ENCODE peak calls at places on chromosome 9, in nine cellular contexts. Q, O, P, H, U, E, Z, M and R are unnamed samples. For H3K4me1 and H3K36me3, the result is how much of the 10 kb centered on the place peaks cover.

GRCh38 chr9:93134740-93135444 is 841 bp upstream of the NINJ1 start:
- DNase-seq in H (no peak), E (no peak), Z (no peak), Q (no peak), M (peak), O (peak), U (no peak), P (no peak), R (no peak)

GRCh38 chr9:129918296-129918950 is 83.2 kb downstream of the USP20 start:
- DNase-seq in Z (no peak), P (no peak), Q (no peak), U (no peak), E (no peak), M (no peak), H (no peak), O (no peak), R (no peak)

GRCh38 chr9:69180670-69181069 is 6.6 kb downstream of the TJP2 start:
- DNase-seq in P (no peak), Z (peak), Q (peak), U (no peak), M (no peak), O (no peak), E (peak), H (peak), R (peak)

GRCh38 chr9:98523231-98523901 is 185.4 kb downstream of the GABBR2 start:
- DNase-seq in Q (peak), E (no peak), Z (no peak), O (no peak), H (no peak), M (no peak), P (no peak), U (no peak), R (no peak)

GRCh38 chr9:106403081-106403480 is 459.9 kb upstream of the ZNF462 start:
- DNase-seq in U (no peak), H (no peak), P (no peak), O (no peak), E (no peak), Q (peak), Z (no peak), M (no peak), R (no peak)

GRCh38 chr9:125992557-125992956 is 245.4 kb downstream of the PBX3 start:
- DNase-seq in Q (no peak), M (peak), E (peak), Z (no peak), H (no peak), P (no peak), O (peak), U (peak), R (no peak)

GRCh38 chr9:37929441-37929895 is 25.5 kb upstream of the SLC25A51 start:
- DNase-seq in P (no peak), U (peak), Q (no peak), M (no peak), E (no peak), Z (no peak), O (no peak), H (no peak), R (no peak)

GRCh38 chr9:129319076-129319937 is 141.2 kb upstream of the IER5L start:
- DNase-seq in Z (peak), H (peak), U (no peak), M (peak), O (peak), E (no peak), Q (no peak), P (no peak), R (no peak)

GRCh38 chr9:72013188-72013877 is 47.1 kb downstream of the C9orf57 start:
- DNase-seq in M (no peak), O (no peak), Q (no peak), P (peak), U (no peak), E (no peak), H (no peak), Z (no peak), R (no peak)

GRCh38 chr9:131839281-131840084 is 99.6 kb upstream of the RAPGEF1 start:
- DNase-seq in H (no peak), Z (no peak), U (no peak), O (no peak), Q (no peak), E (no peak), P (no peak), M (peak), R (peak)

GRCh38 chr9:129131300-129132145 is 20.3 kb downstream of the PTPA start:
- DNase-seq in M (peak), O (peak), Q (peak), E (peak), P (peak), Z (peak), H (peak), U (peak), R (peak)

DNA sequence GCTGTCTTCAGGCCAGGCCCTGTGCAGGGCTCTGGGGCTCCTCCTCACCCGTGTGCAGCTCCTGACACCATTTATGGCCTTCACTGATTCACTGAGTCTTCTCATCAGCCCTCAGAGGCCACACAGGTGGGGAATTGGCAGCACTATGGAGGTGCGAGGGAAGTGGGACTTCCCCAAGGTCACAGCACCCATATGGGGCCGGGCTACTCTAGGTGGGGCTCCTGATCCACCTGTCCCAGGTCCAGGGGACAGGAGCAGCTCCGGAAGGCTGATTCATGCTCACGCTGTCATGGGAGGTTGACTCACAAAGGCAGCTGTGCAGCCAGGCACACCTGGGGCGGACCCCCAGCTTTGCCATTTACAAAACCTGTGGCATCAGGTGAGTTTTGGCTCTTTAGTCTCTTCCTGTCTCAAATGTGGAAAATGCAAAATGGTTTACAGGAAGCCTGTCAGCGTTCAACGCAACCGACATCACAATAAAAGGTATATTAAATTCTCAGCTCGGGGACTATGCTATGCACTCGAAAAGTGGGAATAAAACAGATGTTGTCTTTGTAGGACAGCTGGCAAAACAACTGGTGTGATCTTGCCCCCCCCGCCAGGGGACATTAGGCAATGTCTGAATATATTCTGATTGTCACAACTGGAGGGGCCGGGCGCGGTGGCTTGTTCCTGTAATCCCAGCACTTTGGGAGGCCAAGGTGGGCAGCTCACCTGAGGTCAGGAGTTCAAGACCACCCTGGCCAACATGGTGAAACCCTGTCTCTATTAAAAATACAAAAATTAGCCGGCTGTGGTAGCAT is 15.0 kb downstream of the NAIF1 start:
- DNase-seq in P (no peak), Q (peak), Z (peak), M (no peak), U (no peak), E (no peak), O (no peak), H (peak), R (no peak)
- H3K4me1 ChIP-seq in P (under half), Q (under half), Z (under half), M (under half), U (under half), E (under half), O (under half), H (under half), R (under half)

GRCh38 chr9:23483566-23483965 is 342.5 kb downstream of the ELAVL2 start:
- DNase-seq in Z (no peak), M (no peak), E (no peak), H (no peak), P (no peak), O (no peak), Q (no peak), U (no peak), R (no peak)
- H3K4me3 ChIP-seq in Z (no peak), M (no peak), E (no peak), H (no peak), P (no peak), O (no peak), Q (no peak), U (no peak), R (no peak)

GRCh38 chr9:35401011-35401410 is 88.9 kb upstream of the RUSC2 start:
- DNase-seq in M (no peak), Q (no peak), O (no peak), H (no peak), E (no peak), U (no peak), P (no peak), Z (no peak), R (no peak)
- H3K36me3 ChIP-seq in M (half or more), Q (under half), O (under half), H (under half), E (half or more), U (half or more), P (under half), Z (under half), R (half or more)

GRCh38 chr9:112751059-112751795 is 667 bp downstream of the SNX30 start:
- DNase-seq in U (peak), H (peak), E (peak), Q (peak), M (peak), P (peak), O (peak), Z (peak), R (peak)
- H3K4me1 ChIP-seq in U (half or more), H (under half), E (under half), Q (under half), M (under half), P (under half), O (under half), Z (under half), R (half or more)

DNA sequence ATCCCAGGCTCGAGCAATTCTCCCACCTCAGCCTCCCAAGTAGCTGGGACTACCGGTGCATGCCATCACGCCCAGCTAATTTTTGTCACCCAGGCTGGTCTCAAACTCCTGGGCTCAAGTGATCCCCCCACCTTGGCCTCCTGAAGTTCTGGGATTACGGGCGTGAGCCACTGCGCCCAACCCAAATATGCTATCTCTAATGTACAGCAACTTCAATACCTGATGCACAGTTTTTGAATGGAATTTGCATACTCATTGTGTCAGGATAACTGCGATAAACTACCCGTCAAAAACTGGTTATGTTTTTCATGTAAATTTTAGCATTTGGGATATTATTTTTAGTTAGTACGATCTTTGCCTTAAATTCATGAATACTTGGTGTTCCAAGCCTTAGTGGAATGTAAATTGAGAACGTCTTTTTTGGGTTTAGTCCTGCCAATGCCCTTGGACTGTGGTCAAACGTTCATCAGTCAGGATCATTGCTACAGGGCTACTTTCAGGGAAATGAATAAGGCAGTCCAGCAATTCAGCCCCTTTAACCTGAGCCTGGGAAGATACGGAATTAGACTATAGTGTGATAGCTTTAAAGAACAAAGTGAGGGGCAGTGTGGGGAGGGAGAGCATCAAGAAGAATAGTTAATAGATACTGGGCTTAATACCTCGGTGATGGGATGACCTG is 4.5 kb downstream of the UGCG start:
- DNase-seq in U (no peak), O (no peak), P (no peak), E (no peak), Z (no peak), Q (no peak), M (no peak), H (no peak), R (no peak)
- H3K4me3 ChIP-seq in U (peak), O (no peak), P (no peak), E (no peak), Z (no peak), Q (no peak), M (peak), H (peak), R (peak)

GRCh38 chr9:73155968-73156592 is 4.4 kb downstream of the ANXA1 start:
- DNase-seq in U (no peak), E (no peak), P (no peak), Q (no peak), M (no peak), Z (no peak), O (no peak), H (no peak), R (peak)

GRCh38 chr9:73155389-73155788 is 3.7 kb downstream of the ANXA1 start:
- DNase-seq in E (no peak), O (no peak), Q (no peak), Z (no peak), U (no peak), M (no peak), H (no peak), P (no peak), R (no peak)

GRCh38 chr9:73158723-73159122 is 7.1 kb downstream of the ANXA1 start:
- DNase-seq in P (no peak), Q (no peak), H (no peak), E (no peak), O (no peak), U (no peak), Z (no peak), M (no peak), R (no peak)

GRCh38 chr9:73156593-73157187 is 5.0 kb downstream of the ANXA1 start:
- DNase-seq in E (no peak), P (no peak), M (no peak), H (no peak), U (no peak), O (no peak), Q (no peak), Z (no peak), R (no peak)

DNA sequence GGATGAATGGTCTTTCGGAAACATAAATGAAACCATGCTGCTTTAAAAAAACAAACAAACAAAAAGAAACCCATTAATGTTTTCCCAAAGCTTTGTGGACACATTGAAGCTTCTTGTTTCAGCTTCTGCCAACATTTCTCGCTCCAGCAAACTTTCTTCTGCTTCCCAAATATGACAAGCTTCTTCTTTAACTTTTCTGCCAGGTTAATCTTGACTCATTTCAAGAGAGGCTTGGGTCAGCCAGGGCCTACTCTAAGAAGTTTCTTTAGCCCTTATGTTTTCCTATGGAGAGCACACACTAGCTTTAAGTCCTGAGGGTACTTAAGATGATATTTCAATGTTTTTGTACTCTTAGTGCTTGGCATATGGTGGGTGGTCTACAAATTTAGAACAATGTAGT is 6.1 kb downstream of the ANXA1 start:
- DNase-seq in O (no peak), Z (no peak), M (no peak), P (no peak), Q (no peak), E (no peak), U (no peak), H (no peak), R (no peak)
- H3K36me3 ChIP-seq in O (under half), Z (under half), M (under half), P (half or more), Q (under half), E (under half), U (under half), H (under half), R (half or more)

GRCh38 chr9:127411122-127411521 is 13.1 kb upstream of the ZNF79 start:
- DNase-seq in Q (no peak), M (no peak), Z (no peak), P (no peak), H (no peak), O (no peak), E (no peak), U (no peak), R (no peak)

GRCh38 chr9:127405344-127406125 is 8.6 kb downstream of the SLC2A8 start:
- DNase-seq in O (no peak), M (peak), H (no peak), E (no peak), P (no peak), U (no peak), Z (no peak), Q (no peak), R (no peak)

GRCh38 chr9:127406799-127407504 is 10.0 kb downstream of the SLC2A8 start:
- DNase-seq in U (no peak), Q (no peak), Z (no peak), M (no peak), O (no peak), E (no peak), P (no peak), H (no peak), R (no peak)

GRCh38 chr9:127404631-127405030 is 7.7 kb downstream of the SLC2A8 start:
- DNase-seq in Z (no peak), H (no peak), M (no peak), U (no peak), E (no peak), P (no peak), O (no peak), Q (no peak), R (no peak)

DNA sequence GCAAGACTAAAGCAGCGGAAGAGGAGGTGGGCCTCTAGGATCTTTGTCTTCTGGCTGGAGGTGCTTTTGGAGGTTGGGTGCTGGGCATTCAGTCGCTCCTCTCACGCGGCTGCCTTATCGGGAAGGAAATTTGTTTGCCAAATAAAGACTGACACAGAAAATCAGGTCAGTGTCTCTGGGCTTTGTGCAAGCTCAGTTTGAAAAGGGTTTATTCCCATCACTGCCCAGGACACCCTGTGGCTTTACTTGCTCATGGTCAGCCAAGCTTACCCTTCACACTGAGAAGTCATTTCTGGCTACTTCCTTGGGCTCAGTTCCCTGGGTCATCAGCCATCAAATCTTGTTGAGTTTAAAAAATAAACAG is 10.5 kb downstream of the SLC2A8 start:
- DNase-seq in O (no peak), M (no peak), E (no peak), H (no peak), Z (no peak), Q (no peak), U (no peak), P (no peak), R (no peak)
- H3K4me1 ChIP-seq in O (under half), M (under half), E (under half), H (under half), Z (under half), Q (under half), U (under half), P (under half), R (under half)